ENCODE peak calls at places on chromosomes 7 and 10, in nine cellular contexts. M is Daoy, O is lung, T is NCI-H446, Z is brain microvascular endothelial cell, A is osteocyte, X is Calu3, L is NCI-H1417, Y is fibroblast of pulmonary artery. V is an unnamed sample.

GRCh38 chr7:26403640-26404039 is 112.0 kb downstream of the SNX10 start:
- DNase-seq in A (no peak), L (no peak), Y (no peak), X (no peak), O (no peak), M (no peak), Z (no peak), T (no peak), V (no peak)

GRCh38 chr10:113560071-113560470 is 7.2 kb downstream of the HABP2 start:
- DNase-seq in X (no peak), T (no peak), O (no peak), L (no peak), A (no peak), Z (no peak), Y (no peak), M (no peak), V (no peak)

GRCh38 chr7:153017197-153017596 is 257.6 kb downstream of the ACTR3B start:
- DNase-seq in A (no peak), X (no peak), T (no peak), O (no peak), Z (no peak), Y (no peak), L (no peak), M (no peak), V (no peak)

GRCh38 chr10:10665750-10666149 is 351.9 kb upstream of the CELF2 start:
- DNase-seq in T (peak; percentile 2), O (no peak), Z (no peak), M (no peak), X (no peak), A (no peak), L (no peak), Y (no peak), V (no peak)

GRCh38 chr10:78992333-78992732 is 76.4 kb upstream of the ZMIZ1 start:
- DNase-seq in T (no peak), X (no peak), M (no peak), O (no peak), Y (no peak), A (no peak), Z (no peak), L (no peak), V (no peak)

GRCh38 chr7:108246227-108246837 is 116.2 kb upstream of the LAMB4 start:
- DNase-seq in L (no peak), A (no peak), T (no peak), M (peak; percentile 89), Z (peak; percentile 95), O (peak; percentile 36), Y (peak; percentile 96), X (peak; percentile 37), V (no peak)

GRCh38 chr10:1292611-1293021 is 236.4 kb downstream of the WDR37 start:
- DNase-seq in L (no peak), X (no peak), M (peak; percentile 24), O (no peak), T (no peak), Z (no peak), Y (no peak), A (peak; percentile 71), V (no peak)

GRCh38 chr10:90960355-90960814 is 39.5 kb upstream of the ANKRD1 start:
- DNase-seq in L (no peak), Y (peak; percentile 75), T (peak; percentile 29), M (peak; percentile 41), A (no peak), O (no peak), X (no peak), Z (peak; percentile 96), V (no peak)

GRCh38 chr7:2719007-2719406 is 31.0 kb downstream of the AMZ1 start:
- DNase-seq in X (peak; percentile 71), T (no peak), A (no peak), O (no peak), L (no peak), Y (no peak), Z (no peak), M (peak; percentile 60), V (no peak)

GRCh38 chr10:84497978-84498377 is 169.6 kb downstream of the CCSER2 start:
- DNase-seq in A (no peak), L (no peak), M (no peak), Y (no peak), Z (no peak), X (no peak), T (no peak), O (no peak), V (no peak)

GRCh38 chr7:20554072-20554471 is 61.4 kb upstream of the ABCB5 start:
- DNase-seq in L (no peak), A (no peak), M (no peak), X (no peak), O (no peak), Y (no peak), Z (no peak), T (no peak), V (no peak)

GRCh38 chr7:139871276-139871675 is 42.2 kb downstream of the TBXAS1 start:
- DNase-seq in O (no peak), M (no peak), Z (no peak), L (no peak), X (no peak), A (no peak), Y (peak; percentile 26), T (no peak), V (no peak)

GRCh38 chr7:102239206-102239820 is 47.4 kb upstream of the SH2B2 start:
- DNase-seq in T (no peak), A (no peak), M (no peak), L (no peak), X (no peak), O (no peak), Z (no peak), Y (no peak), V (no peak)

GRCh38 chr10:72445851-72446250 is 91.1 kb upstream of the DNAJB12 start:
- DNase-seq in O (no peak), Y (no peak), L (no peak), Z (no peak), M (no peak), A (no peak), X (no peak), T (no peak), V (no peak)

GRCh38 chr7:133829336-133829897 is 297.7 kb upstream of the LRGUK start:
- DNase-seq in Z (peak; percentile 13), X (no peak), Y (no peak), O (no peak), M (peak; percentile 92), A (no peak), T (no peak), L (no peak), V (no peak)

GRCh38 chr7:157690058-157690832 is 353.4 kb downstream of the DNAJB6 start:
- DNase-seq in Z (peak; percentile 12), Y (peak; percentile 3), O (no peak), A (peak; percentile 77), X (peak; percentile 17), M (no peak), T (no peak), L (peak; percentile 89), V (no peak)

GRCh38 chr7:151447312-151447711 is 7.4 kb upstream of the CRYGN start:
- DNase-seq in Y (no peak), L (no peak), Z (no peak), O (no peak), X (no peak), M (no peak), A (no peak), T (no peak), V (no peak)

GRCh38 chr7:96233084-96233483 is 88.8 kb downstream of the SLC25A13 start:
- DNase-seq in Y (no peak), L (no peak), X (no peak), T (no peak), A (no peak), O (no peak), Z (no peak), M (no peak), V (no peak)

GRCh38 chr7:140635345-140635744 is 5.3 kb downstream of the DENND2A start:
- DNase-seq in M (no peak), A (no peak), Z (no peak), L (no peak), O (no peak), Y (no peak), T (no peak), X (no peak), V (no peak)

GRCh38 chr10:101006593-101007098 is 7.0 kb downstream of the LZTS2 start:
- DNase-seq in L (no peak), M (no peak), O (no peak), X (no peak), T (no peak), Z (no peak), A (no peak), Y (no peak), V (no peak)

GRCh38 chr10:78371118-78371517 is 337.5 kb downstream of the RPS24 start:
- DNase-seq in O (no peak), Y (no peak), X (no peak), L (no peak), M (no peak), T (peak; percentile 50), A (no peak), Z (no peak), V (no peak)

GRCh38 chr7:41579961-41580935 is 122.6 kb downstream of the INHBA start:
- DNase-seq in L (no peak), T (no peak), O (no peak), Z (peak; percentile 85), Y (peak; percentile 84), A (no peak), M (peak; percentile 92), X (no peak), V (no peak)

GRCh38 chr7:155763122-155763521 is 49.1 kb downstream of the SHH start:
- DNase-seq in M (no peak), Z (no peak), T (no peak), X (no peak), Y (no peak), A (no peak), L (no peak), O (no peak), V (no peak)

GRCh38 chr7:106895246-106895864 is 30.3 kb downstream of the PIK3CG start:
- DNase-seq in X (no peak), Z (no peak), O (no peak), T (no peak), Y (no peak), A (no peak), M (no peak), L (peak; percentile 11), V (no peak)

GRCh38 chr7:126040114-126041045 is 1110.8 kb upstream of the POT1 start:
- DNase-seq in O (no peak), Y (no peak), M (no peak), L (no peak), A (no peak), T (no peak), Z (no peak), X (no peak), V (no peak)

GRCh38 chr10:132848306-132848705 is 62.4 kb upstream of the NKX6-2 start:
- DNase-seq in A (no peak), O (no peak), L (no peak), X (no peak), M (no peak), Y (no peak), Z (no peak), T (no peak), V (no peak)

GRCh38 chr10:6162589-6163356 is 40.0 kb upstream of the PFKFB3 start:
- DNase-seq in Y (peak; percentile 50), Z (no peak), T (no peak), M (no peak), A (no peak), O (no peak), L (no peak), X (no peak), V (no peak)

GRCh38 chr10:14971867-14972448 is 12.8 kb downstream of the MEIG1 start:
- DNase-seq in Y (peak; percentile 23), L (peak; percentile 5), T (peak; percentile 10), A (no peak), O (no peak), Z (no peak), X (peak; percentile 44), M (peak; percentile 37), V (no peak)

V was measured in iPS DF 6.9.